ENCODE peak calls at places on chromosome 6, in eight cellular contexts. V is heart right ventricle; D is esophagus squamous epithelium; Y is cardiac muscle cell; K is stomach; Z is right lobe of liver; C is CD8-positive, alpha-beta T cell; T is hepatocyte. J is an unnamed sample.

GRCh38 chr6:31057426-31058003 is 47.2 kb downstream of the MUC22 start:
- DNase-seq in K (no peak), T (no peak), Y (peak), C (no peak), Z (no peak), V (no peak), D (no peak), J (peak)

GRCh38 chr6:136962661-136963060 is 40.6 kb downstream of the SLC35D3 start:
- DNase-seq in V (peak), Z (no peak), K (peak), Y (no peak), D (no peak), C (no peak), T (no peak), J (no peak)

GRCh38 chr6:25866011-25866410 is 8.0 kb downstream of the SLC17A3 start:
- DNase-seq in D (no peak), K (no peak), Z (no peak), V (no peak), C (peak), Y (no peak), T (no peak), J (no peak)

GRCh38 chr6:36633915-36634314 is 39.8 kb downstream of the SRSF3 start:
- DNase-seq in V (peak), D (no peak), Y (peak), T (peak), K (peak), C (no peak), Z (peak), J (peak)

GRCh38 chr6:33815854-33816253 is 12.1 kb upstream of the MLN start:
- DNase-seq in T (no peak), Y (peak), K (no peak), C (no peak), V (no peak), Z (no peak), D (no peak), J (no peak)

GRCh38 chr6:135440087-135440792 is 57.3 kb downstream of the AHI1 start:
- DNase-seq in C (no peak), Y (no peak), D (no peak), K (no peak), Z (no peak), V (no peak), T (no peak), J (no peak)

GRCh38 chr6:159594106-159594749 is 98.8 kb downstream of the SOD2 start:
- DNase-seq in Y (peak), Z (no peak), T (no peak), D (no peak), C (no peak), V (no peak), K (no peak), J (peak)

GRCh38 chr6:92124126-92124525 is 1295.2 kb downstream of the EPHA7 start:
- DNase-seq in T (no peak), D (no peak), Z (no peak), Y (peak), V (no peak), C (no peak), K (no peak), J (no peak)

GRCh38 chr6:118591897-118592296 is 43.8 kb downstream of the PLN start:
- DNase-seq in C (no peak), Z (no peak), T (no peak), K (no peak), V (no peak), D (no peak), Y (no peak), J (no peak)

GRCh38 chr6:122665929-122666328 is 55.7 kb downstream of the PKIB start:
- DNase-seq in Y (no peak), C (no peak), K (no peak), V (no peak), Z (no peak), T (no peak), D (no peak), J (no peak)

GRCh38 chr6:34697904-34698557 is 1.5 kb upstream of the ILRUN start:
- DNase-seq in C (no peak), K (no peak), V (no peak), D (no peak), Z (no peak), T (no peak), Y (no peak), J (no peak)

GRCh38 chr6:5905431-5906339 is 101.0 kb downstream of the NRN1 start:
- DNase-seq in Y (peak), T (peak), D (no peak), C (no peak), Z (no peak), K (peak), V (peak), J (peak)

GRCh38 chr6:11729083-11729482 is 49.5 kb downstream of the ADTRP start:
- DNase-seq in T (no peak), K (no peak), V (no peak), D (no peak), C (peak), Z (no peak), Y (no peak), J (no peak)

GRCh38 chr6:11236351-11236750 is 3.9 kb upstream of the NEDD9 start:
- DNase-seq in C (no peak), V (no peak), D (no peak), T (peak), Y (no peak), K (no peak), Z (no peak), J (peak)

GRCh38 chr6:151376440-151376839 is 14.9 kb downstream of the ZBTB2 start:
- DNase-seq in D (no peak), Z (no peak), Y (no peak), C (no peak), V (no peak), T (no peak), K (no peak), J (no peak)

GRCh38 chr6:111841822-111842221 is 31.4 kb downstream of the FYN start:
- DNase-seq in Y (peak), K (peak), D (no peak), T (no peak), V (peak), C (peak), Z (no peak), J (peak)

GRCh38 chr6:89503641-89504040 is 70.7 kb downstream of the ANKRD6 start:
- DNase-seq in Z (no peak), T (peak), Y (no peak), D (no peak), K (no peak), V (no peak), C (no peak), J (no peak)

GRCh38 chr6:53752856-53753255 is 41.9 kb upstream of the LRRC1 start:
- DNase-seq in C (no peak), Z (no peak), K (no peak), Y (peak), D (no peak), T (no peak), V (no peak), J (peak)

GRCh38 chr6:40999498-41000070 is 39.4 kb downstream of the UNC5CL start:
- DNase-seq in C (no peak), T (peak), Y (peak), K (peak), D (no peak), V (peak), Z (peak), J (peak)

GRCh38 chr6:107768044-107768443 is 56.1 kb downstream of the SCML4 start:
- DNase-seq in K (no peak), Y (no peak), C (no peak), Z (no peak), V (no peak), D (no peak), T (no peak), J (no peak)
- H3K4me3 ChIP-seq in K (no peak), Y (no peak), C (no peak), Z (no peak), V (no peak), D (no peak), T (no peak), J (no peak)

GRCh38 chr6:70901324-70901723 is 55.5 kb downstream of the B3GAT2 start:
- DNase-seq in Z (no peak), V (no peak), K (no peak), T (no peak), Y (no peak), C (no peak), D (no peak), J (no peak)
- TF ChIP-seq CTCF in Z (no peak), V (no peak), K (no peak), T (no peak), Y (peak), C (no peak), D (no peak), J (peak)

GRCh38 chr6:68633654-68634502 is 1.2 kb upstream of the ADGRB3 start:
- DNase-seq in V (no peak), C (no peak), D (no peak), T (no peak), Z (no peak), K (no peak), Y (no peak), J (no peak)
- H3K4me3 ChIP-seq in V (peak), C (peak), D (peak), T (peak), Z (peak), K (peak), Y (peak), J (peak)

GRCh38 chr6:97705568-97705967 is 422.6 kb upstream of the MMS22L start:
- DNase-seq in T (no peak), Z (no peak), C (no peak), Y (peak), V (no peak), K (no peak), D (no peak), J (peak)
- TF ChIP-seq CTCF in T (peak), Z (no peak), C (no peak), Y (peak), V (no peak), K (no peak), D (no peak), J (peak)

GRCh38 chr6:14451594-14452374 is 334.2 kb downstream of the CD83 start:
- DNase-seq in D (no peak), C (no peak), Y (no peak), Z (no peak), K (no peak), V (no peak), T (no peak), J (no peak)

GRCh38 chr6:14447240-14447639 is 329.7 kb downstream of the CD83 start:
- DNase-seq in Z (no peak), K (no peak), V (no peak), D (no peak), C (no peak), T (no peak), Y (no peak), J (no peak)

GRCh38 chr6:14448246-14448645 is 330.7 kb downstream of the CD83 start:
- DNase-seq in Z (no peak), Y (no peak), D (no peak), K (no peak), V (no peak), C (no peak), T (no peak), J (no peak)

GRCh38 chr6:14452567-14453527 is 335.3 kb downstream of the CD83 start:
- DNase-seq in Z (no peak), T (no peak), K (no peak), V (no peak), Y (no peak), C (peak), D (no peak), J (no peak)

DNA sequence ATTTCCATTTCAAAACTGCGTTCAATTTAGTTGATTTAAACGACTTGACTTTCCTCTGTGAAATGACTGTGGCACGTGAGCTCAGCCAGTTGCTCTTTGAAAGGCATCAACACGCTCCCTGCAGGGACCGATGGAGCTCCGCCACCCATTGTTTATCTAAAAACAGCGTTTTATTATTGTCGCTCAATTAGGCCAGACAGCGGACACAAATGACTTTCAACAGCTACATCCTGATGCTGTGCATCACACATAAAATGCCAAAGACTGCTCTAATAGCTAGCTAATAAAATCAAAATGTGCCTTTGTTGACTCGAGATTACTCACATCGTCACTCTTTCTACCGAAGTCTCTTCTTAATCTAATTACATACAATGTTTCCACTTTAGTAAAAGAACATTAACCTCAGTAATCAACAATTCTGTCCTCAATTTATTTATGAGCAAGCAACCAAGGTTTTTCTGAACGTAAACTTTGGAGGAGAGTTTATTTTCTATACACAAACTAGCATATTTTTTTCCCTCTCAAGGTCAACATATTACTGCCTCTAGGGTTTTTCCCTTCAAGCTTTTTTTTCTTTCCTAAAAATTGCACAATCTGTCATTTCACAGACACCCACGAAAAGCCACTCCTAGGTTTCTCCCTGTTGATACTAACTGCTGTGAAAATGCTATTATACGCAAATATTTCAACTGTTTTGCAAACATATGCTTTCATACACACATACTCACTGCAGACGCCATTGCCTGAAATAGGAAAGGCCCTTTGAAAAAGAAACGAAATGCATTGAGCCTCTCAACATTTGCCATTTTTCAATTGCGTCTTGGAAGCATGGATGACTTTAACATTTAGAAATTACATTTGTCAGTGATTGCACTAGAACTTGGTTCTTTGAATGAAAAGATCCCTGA is 332.8 kb downstream of the CD83 start:
- DNase-seq in D (no peak), T (no peak), Y (no peak), K (no peak), V (no peak), Z (no peak), C (no peak), J (no peak)
- H3K4me3 ChIP-seq in D (peak), T (no peak), Y (no peak), K (no peak), V (no peak), Z (no peak), C (no peak), J (no peak)

DNA sequence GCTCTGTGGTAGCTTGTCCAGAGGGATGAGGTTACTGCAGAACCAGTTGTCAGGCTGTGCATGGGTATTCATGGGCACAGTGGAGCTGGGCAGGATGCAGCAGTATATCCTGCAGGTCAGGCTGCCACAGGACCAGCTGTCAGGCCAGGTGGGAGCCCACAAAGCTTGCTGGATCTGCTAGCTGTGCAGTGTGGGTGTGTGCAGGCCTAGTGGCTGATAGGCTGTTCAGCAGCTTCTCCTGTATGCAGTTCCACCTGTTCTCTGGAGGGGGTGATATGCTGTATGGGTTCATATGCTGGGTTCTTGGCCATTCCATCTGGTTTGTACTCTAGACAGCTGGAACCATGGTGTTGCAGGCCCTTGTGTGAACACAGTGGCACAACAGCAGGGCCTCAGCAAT is 40.6 kb upstream of the TPD52L1 start:
- DNase-seq in C (no peak), K (no peak), Z (no peak), D (no peak), Y (no peak), V (no peak), T (no peak), J (no peak)
- TF ChIP-seq CTCF in C (no peak), K (no peak), Z (no peak), D (no peak), Y (no peak), V (no peak), T (no peak), J (no peak)

GRCh38 chr6:155106456-155107107 is 111.5 kb downstream of the TIAM2 start:
- DNase-seq in Y (no peak), K (no peak), C (no peak), T (no peak), D (no peak), V (no peak), Z (no peak), J (peak)

GRCh38 chr6:155107432-155108069 is 112.4 kb downstream of the TIAM2 start:
- DNase-seq in C (no peak), V (no peak), K (no peak), T (no peak), Y (no peak), D (no peak), Z (no peak), J (no peak)

GRCh38 chr6:155110721-155111120 is 115.6 kb downstream of the TIAM2 start:
- DNase-seq in Z (no peak), K (no peak), Y (no peak), C (no peak), V (no peak), T (no peak), D (no peak), J (no peak)

GRCh38 chr6:155103816-155104366 is 108.8 kb downstream of the TIAM2 start:
- DNase-seq in Y (peak), T (no peak), K (no peak), D (no peak), Z (no peak), C (no peak), V (no peak), J (peak)

DNA sequence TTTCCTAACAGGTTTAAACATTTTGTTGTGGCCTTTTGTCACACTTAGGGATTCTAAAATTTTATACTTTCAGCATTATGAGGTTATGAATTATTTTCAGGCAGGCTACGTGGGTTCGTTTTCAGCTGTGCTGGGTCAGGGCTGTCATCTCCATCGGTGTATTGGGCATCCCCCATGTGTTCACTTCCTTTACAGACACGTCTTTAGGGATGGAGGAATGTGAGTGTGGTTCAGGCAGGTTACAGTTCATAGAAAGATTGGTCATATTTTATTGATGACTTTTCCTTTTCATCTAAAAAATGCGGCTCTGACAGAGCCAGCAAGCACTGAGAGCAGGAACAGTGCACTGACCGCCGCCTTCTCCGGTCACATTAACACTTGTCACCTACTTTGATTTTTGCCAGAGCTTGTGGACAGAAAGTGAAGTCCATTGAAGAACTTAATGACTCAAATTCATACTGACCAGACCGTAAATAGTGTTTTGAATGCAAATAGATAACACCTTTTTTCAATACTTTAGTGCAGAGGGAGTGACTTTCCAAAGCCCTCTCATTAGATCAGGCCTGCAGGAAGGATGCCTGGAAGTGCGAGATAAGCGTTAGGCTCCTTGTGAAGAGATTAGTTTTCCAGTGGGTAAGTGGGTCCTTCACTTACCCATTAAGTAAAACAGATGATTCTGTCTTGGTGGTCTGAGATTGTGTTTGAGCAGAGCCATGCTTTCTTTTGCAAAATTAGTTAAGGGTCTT is 113.1 kb downstream of the TIAM2 start:
- DNase-seq in Y (no peak), D (no peak), C (no peak), K (no peak), Z (no peak), T (no peak), V (no peak), J (no peak)
- H3K4me3 ChIP-seq in Y (no peak), D (no peak), C (no peak), K (no peak), Z (no peak), T (no peak), V (no peak), J (no peak)

DNA sequence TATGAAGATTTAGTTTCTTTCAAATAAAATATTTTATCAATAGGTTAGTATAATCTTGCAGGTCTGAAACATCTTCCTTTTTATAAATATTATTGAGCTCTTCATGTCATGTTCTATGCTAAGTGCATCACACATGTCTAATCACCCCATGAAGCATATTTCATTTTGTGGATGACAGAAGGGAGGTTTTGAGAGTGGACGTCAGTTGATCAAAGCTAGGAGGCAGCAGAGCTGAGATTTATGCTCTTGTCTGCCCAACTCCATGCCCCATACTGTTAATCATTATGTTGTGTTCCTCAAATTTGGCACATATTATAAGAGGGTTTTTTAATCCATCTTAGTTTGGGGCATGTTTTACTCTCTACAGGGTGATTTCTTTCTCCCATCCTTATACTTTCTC is 22.7 kb downstream of the DSE start:
- DNase-seq in V (no peak), Z (no peak), D (no peak), C (no peak), Y (peak), T (no peak), K (no peak), J (no peak)
- TF ChIP-seq CTCF in V (no peak), Z (no peak), D (no peak), C (no peak), Y (peak), T (no peak), K (no peak), J (no peak)

J was measured in AG10803.